ENCODE peak calls at places on chromosome 9, in nine cellular contexts. V is IMR-90; S is heart right ventricle; Y is WERI-Rb-1; L is A549; F is AG04449; Z is osteocyte; H is pancreas; Q is CD8-positive, alpha-beta T cell. R is an unnamed sample.

GRCh38 chr9:131545003-131545785 is at the start of gene PRRT1B:
- DNase-seq in V (no peak), S (no peak), Y (no peak), L (peak), F (no peak), Z (no peak), H (peak), Q (no peak), R (no peak)

GRCh38 chr9:131528186-131528585 is 2.9 kb downstream of the UCK1 start:
- DNase-seq in V (no peak), S (no peak), Y (no peak), L (no peak), F (no peak), Z (no peak), H (no peak), Q (no peak), R (no peak)

GRCh38 chr9:89421595-89421994 is 76.3 kb downstream of the SEMA4D start:
- DNase-seq in V (peak), S (no peak), Y (no peak), L (no peak), F (no peak), Z (no peak), H (no peak), Q (no peak), R (no peak)

GRCh38 chr9:134210511-134210907 is 46.1 kb upstream of the RNU6ATAC start:
- DNase-seq in V (no peak), S (no peak), Y (no peak), L (no peak), F (no peak), Z (no peak), H (no peak), Q (no peak), R (peak)

GRCh38 chr9:138024831-138025291 is 147.3 kb downstream of the CACNA1B start:
- DNase-seq in V (no peak), S (no peak), Y (no peak), L (no peak), F (no peak), Z (peak), H (no peak), Q (no peak), R (no peak)

GRCh38 chr9:79233542-79233941 is 338.2 kb upstream of the TLE4 start:
- DNase-seq in V (peak), S (no peak), Y (peak), L (peak), F (no peak), Z (no peak), H (no peak), Q (no peak), R (peak)

GRCh38 chr9:120642129-120642528 is 62.2 kb upstream of the CDK5RAP2 start:
- DNase-seq in V (peak), S (no peak), Y (no peak), L (no peak), F (no peak), Z (no peak), H (no peak), Q (no peak), R (no peak)

GRCh38 chr9:33809506-33809905 is 7.5 kb upstream of the UBE2R2 start:
- DNase-seq in V (peak), S (no peak), Y (no peak), L (no peak), F (no peak), Z (no peak), H (no peak), Q (no peak), R (no peak)

GRCh38 chr9:75358837-75359236 is 270.5 kb downstream of the OSTF1 start:
- DNase-seq in V (no peak), S (no peak), Y (no peak), L (no peak), F (no peak), Z (no peak), H (no peak), Q (no peak), R (no peak)

GRCh38 chr9:7570107-7570720 is 229.4 kb downstream of the DMAC1 start:
- DNase-seq in V (peak), S (peak), Y (peak), L (peak), F (no peak), Z (no peak), H (peak), Q (peak), R (peak)

GRCh38 chr9:41229408-41230401 is 40.6 kb upstream of the ZNG1F start:
- DNase-seq in V (peak), S (no peak), Y (no peak), L (peak), F (no peak), Z (peak), H (no peak), Q (peak), R (no peak)

GRCh38 chr9:130874783-130875182 is 21.8 kb downstream of the QRFP start:
- DNase-seq in V (no peak), S (no peak), Y (no peak), L (no peak), F (no peak), Z (no peak), H (no peak), Q (no peak), R (no peak)

GRCh38 chr9:98600631-98601030 is 108.1 kb downstream of the GABBR2 start:
- DNase-seq in V (no peak), S (no peak), Y (no peak), L (no peak), F (no peak), Z (no peak), H (no peak), Q (no peak), R (no peak)

GRCh38 chr9:12666813-12667212 is 26.4 kb upstream of the TYRP1 start:
- DNase-seq in V (no peak), S (no peak), Y (no peak), L (peak), F (no peak), Z (no peak), H (no peak), Q (no peak), R (no peak)

GRCh38 chr9:18658764-18659705 is 185.1 kb downstream of the ADAMTSL1 start:
- DNase-seq in V (peak), S (no peak), Y (no peak), L (no peak), F (no peak), Z (no peak), H (no peak), Q (no peak), R (no peak)

GRCh38 chr9:111979561-111979960 is 82.9 kb downstream of the UGCG start:
- DNase-seq in V (no peak), S (no peak), Y (peak), L (no peak), F (no peak), Z (no peak), H (no peak), Q (no peak), R (no peak)

GRCh38 chr9:130963337-130963908 is 24.4 kb upstream of the FIBCD1 start:
- DNase-seq in V (no peak), S (no peak), Y (no peak), L (no peak), F (no peak), Z (no peak), H (no peak), Q (no peak), R (no peak)

GRCh38 chr9:16824545-16825041 is 45.9 kb downstream of the BNC2 start:
- DNase-seq in V (peak), S (no peak), Y (peak), L (peak), F (no peak), Z (no peak), H (no peak), Q (no peak), R (no peak)

GRCh38 chr9:91503650-91504007 is 80.0 kb upstream of the NFIL3 start:
- DNase-seq in V (peak), S (no peak), Y (no peak), L (no peak), F (no peak), Z (no peak), H (no peak), Q (no peak), R (no peak)

GRCh38 chr9:81754245-81754644 is 64.9 kb upstream of the TLE1 start:
- DNase-seq in V (peak), S (no peak), Y (no peak), L (peak), F (no peak), Z (no peak), H (no peak), Q (no peak), R (no peak)

GRCh38 chr9:68999393-69000105 is 14.4 kb downstream of the PRKACG start:
- DNase-seq in V (peak), S (peak), Y (peak), L (peak), F (peak), Z (no peak), H (peak), Q (peak), R (peak)

GRCh38 chr9:83572524-83572923 is 34.3 kb upstream of the FRMD3 start:
- DNase-seq in V (no peak), S (no peak), Y (no peak), L (no peak), F (peak), Z (no peak), H (no peak), Q (no peak), R (no peak)

GRCh38 chr9:112496074-112496722 is 9.6 kb downstream of the KIAA1958 start:
- DNase-seq in V (peak), S (no peak), Y (no peak), L (no peak), F (no peak), Z (no peak), H (no peak), Q (no peak), R (no peak)

GRCh38 chr9:110555971-110556370 is 23.6 kb downstream of the SVEP1 start:
- DNase-seq in V (peak), S (peak), Y (no peak), L (peak), F (no peak), Z (no peak), H (peak), Q (no peak), R (no peak)

GRCh38 chr9:131734165-131734610 is 5.7 kb downstream of the RAPGEF1 start:
- DNase-seq in V (no peak), S (peak), Y (no peak), L (peak), F (no peak), Z (no peak), H (no peak), Q (peak), R (no peak)

GRCh38 chr9:121222524-121223171 is 21.0 kb upstream of the RAB14 start:
- DNase-seq in V (peak), S (no peak), Y (peak), L (peak), F (no peak), Z (no peak), H (no peak), Q (no peak), R (no peak)

GRCh38 chr9:129597355-129598088 is 23.4 kb downstream of the C9orf50 start:
- DNase-seq in V (peak), S (peak), Y (no peak), L (peak), F (no peak), Z (no peak), H (peak), Q (peak), R (peak)

GRCh38 chr9:114359801-114360200 is 28.0 kb downstream of the AKNA start:
- DNase-seq in V (no peak), S (no peak), Y (no peak), L (no peak), F (no peak), Z (no peak), H (no peak), Q (no peak), R (no peak)
- TF ChIP-seq CTCF in V (no peak), S (no peak), Y (no peak), L (no peak), F (no peak), Z (no peak), H (no peak), Q (no peak), R (no peak)

DNA sequence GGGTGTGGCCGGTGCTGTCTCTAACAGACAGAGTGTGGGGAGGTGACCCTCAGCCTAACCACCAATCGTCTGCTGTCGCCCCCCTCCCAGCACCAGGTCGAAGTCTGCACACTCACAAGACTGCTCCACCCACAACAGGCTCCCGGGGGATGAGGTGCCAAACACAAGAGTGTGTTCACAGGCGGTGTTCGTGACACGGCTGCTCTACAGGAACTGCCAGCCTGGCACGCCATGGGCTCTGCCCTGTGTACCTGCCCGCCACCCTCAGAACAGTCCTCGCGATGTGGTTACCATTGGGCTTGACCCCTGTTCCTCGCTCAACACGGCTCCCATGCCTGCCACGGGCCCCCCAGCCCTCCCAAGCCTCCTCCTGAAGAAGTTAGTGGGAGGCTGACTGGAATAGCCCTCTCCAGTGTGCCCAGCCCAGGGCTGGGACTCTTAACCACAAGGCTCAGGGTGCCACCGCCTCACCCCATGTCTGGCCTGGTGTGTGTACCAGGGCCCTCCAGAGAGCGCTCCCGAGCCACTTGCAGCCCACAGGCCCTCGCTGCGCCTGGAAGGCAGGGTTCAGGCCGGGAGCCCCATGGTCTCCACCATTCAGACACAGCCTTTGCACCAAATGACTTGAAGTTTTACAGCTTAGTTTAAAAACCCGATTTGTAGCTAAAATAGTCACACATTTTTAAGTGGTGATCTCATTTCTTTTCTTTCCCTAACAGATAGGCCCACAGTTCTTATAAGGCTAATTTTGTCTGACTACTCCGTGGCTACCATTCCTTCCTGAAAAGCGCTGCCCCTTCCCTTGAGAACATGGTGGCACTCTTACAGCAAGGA is 102.5 kb downstream of the CAMSAP1 start:
- DNase-seq in V (peak), S (no peak), Y (no peak), L (no peak), F (no peak), Z (no peak), H (no peak), Q (no peak), R (peak)
- TF ChIP-seq CTCF in V (no peak), S (no peak), Y (peak), L (no peak), F (no peak), Z (no peak), H (no peak), Q (no peak), R (no peak)

DNA sequence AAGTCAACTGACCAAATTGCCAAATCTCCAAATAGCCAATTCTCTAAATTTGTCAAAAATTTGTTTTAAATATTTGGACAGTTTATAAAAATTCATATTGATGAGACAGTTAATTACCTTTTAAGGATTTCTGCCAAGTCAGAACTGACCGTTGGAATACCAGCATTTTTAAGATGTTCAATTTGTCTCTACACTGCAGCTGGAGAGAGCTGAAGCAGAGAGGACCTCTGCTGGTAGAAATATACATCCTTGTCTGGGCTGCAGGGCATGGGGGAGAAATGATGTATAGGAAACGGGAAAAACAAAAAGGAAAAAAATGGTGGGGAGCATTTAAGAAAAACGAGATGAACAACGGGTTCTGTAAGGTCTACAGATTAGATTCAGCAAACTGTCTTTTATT is 16.8 kb downstream of the NR6A1 start:
- DNase-seq in V (peak), S (no peak), Y (no peak), L (peak), F (no peak), Z (no peak), H (no peak), Q (no peak), R (no peak)
- TF ChIP-seq CTCF in V (peak), S (no peak), Y (peak), L (peak), F (peak), Z (peak), H (no peak), Q (no peak), R (no peak)

GRCh38 chr9:36140086-36141084 is 3.9 kb downstream of the GLIPR2 start:
- DNase-seq in V (no peak), S (no peak), Y (no peak), L (no peak), F (no peak), Z (no peak), H (no peak), Q (no peak), R (peak)
- TF ChIP-seq CTCF in V (no peak), S (no peak), Y (no peak), L (no peak), F (no peak), Z (no peak), H (no peak), Q (no peak), R (no peak)

GRCh38 chr9:124037790-124038189 is 26.2 kb downstream of the LHX2 start:
- DNase-seq in V (no peak), S (no peak), Y (no peak), L (peak), F (no peak), Z (no peak), H (no peak), Q (no peak), R (no peak)

GRCh38 chr9:124040935-124041816 is 29.6 kb downstream of the LHX2 start:
- DNase-seq in V (no peak), S (peak), Y (peak), L (no peak), F (no peak), Z (peak), H (no peak), Q (peak), R (peak)

GRCh38 chr9:124038239-124038638 is 26.7 kb downstream of the LHX2 start:
- DNase-seq in V (no peak), S (no peak), Y (no peak), L (no peak), F (no peak), Z (no peak), H (no peak), Q (no peak), R (no peak)

GRCh38 chr9:124040186-124040920 is 28.8 kb downstream of the LHX2 start:
- DNase-seq in V (peak), S (no peak), Y (peak), L (no peak), F (peak), Z (no peak), H (no peak), Q (no peak), R (no peak)

GRCh38 chr9:124038790-124039633 is 27.4 kb downstream of the LHX2 start:
- DNase-seq in V (no peak), S (no peak), Y (no peak), L (peak), F (no peak), Z (no peak), H (no peak), Q (no peak), R (no peak)
- TF ChIP-seq CTCF in V (no peak), S (no peak), Y (peak), L (peak), F (peak), Z (peak), H (no peak), Q (no peak), R (no peak)

GRCh38 chr9:32142074-32142473 is 242.4 kb upstream of the ACO1 start:
- DNase-seq in V (no peak), S (no peak), Y (no peak), L (no peak), F (no peak), Z (no peak), H (no peak), Q (no peak), R (no peak)

DNA sequence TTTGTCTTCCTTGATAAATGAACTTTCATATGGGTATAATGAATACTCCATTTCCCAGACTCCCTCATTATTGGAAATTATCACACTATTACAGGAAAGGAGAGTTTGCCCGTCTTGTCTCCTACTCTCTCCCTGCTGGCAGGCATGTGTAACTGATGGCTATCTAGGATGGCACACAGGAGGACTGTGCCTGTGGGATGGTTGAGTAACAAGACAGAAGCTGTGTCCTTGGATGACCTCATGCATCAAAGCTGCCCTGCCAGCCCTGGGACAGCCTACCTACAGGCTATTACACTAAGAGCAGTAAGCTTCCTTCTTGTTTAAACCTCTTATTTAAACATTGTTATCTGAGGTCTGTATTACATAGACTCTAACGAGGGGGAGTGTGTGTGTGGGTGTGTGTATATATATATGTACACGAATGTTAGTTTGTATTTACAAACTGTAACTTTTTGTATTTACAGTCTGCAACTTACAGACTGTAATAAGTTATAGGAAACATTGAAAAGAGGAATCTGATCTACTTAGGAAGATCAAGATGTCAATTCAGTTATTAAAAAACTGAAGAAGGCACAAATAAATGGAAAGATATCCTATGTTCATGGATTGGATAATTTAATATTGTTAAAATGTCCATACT is 247.6 kb upstream of the ACO1 start:
- DNase-seq in V (no peak), S (no peak), Y (peak), L (peak), F (no peak), Z (no peak), H (no peak), Q (no peak), R (no peak)
- TF ChIP-seq CTCF in V (no peak), S (no peak), Y (peak), L (no peak), F (no peak), Z (no peak), H (no peak), Q (no peak), R (peak)

DNA sequence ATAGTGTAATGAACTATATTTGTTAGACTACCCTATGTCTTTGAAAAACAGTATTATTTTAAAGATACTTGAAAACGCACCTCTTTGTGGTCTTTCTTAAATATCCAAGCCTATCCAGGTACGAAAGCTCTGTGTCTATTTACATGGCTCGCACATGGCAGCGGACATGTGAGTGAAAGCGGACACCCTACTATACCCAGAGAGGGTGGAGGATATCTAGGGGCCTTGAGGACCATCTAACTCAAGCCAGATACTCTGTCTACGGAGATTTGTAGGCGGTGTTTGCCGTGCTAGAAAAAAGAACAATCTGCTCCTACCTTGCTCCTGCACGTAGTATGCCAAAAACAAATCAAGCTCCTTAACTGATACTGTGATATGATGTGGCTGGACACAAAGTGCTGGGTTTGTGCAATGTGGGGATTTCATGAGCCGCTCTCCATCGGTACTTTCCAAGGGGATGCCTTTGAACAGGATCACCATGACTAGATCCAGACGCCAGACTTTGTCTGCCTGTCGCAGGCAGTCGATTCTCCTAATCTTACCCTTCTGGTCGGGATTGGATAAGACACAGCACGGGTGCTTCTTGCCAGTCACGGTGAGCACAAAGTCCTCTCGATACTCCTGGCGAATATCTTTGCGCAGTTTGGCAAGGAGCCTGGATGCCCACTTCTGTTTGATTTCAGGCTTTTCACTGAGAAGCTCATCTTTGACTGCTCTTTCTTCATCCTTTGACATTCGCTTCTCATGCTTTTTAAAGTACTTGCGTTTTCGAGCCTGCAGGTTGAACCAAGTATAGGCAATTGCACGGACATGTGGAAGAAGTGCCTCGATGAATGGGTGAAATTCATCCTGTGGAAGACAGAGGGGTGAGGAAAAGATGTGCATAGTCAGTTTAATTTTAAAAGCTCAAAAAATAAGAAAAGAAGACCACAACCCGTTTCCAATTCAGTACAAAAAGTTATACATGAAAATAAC is 7.0 kb downstream of the NFIB start:
- DNase-seq in V (peak), S (no peak), Y (no peak), L (no peak), F (no peak), Z (no peak), H (no peak), Q (no peak), R (no peak)
- TF ChIP-seq CTCF in V (no peak), S (no peak), Y (no peak), L (no peak), F (no peak), Z (no peak), H (no peak), Q (no peak), R (no peak)

R was measured in glutamatergic neuron.